ENCODE peak calls at places on chromosomes 6 and 20, in four cellular contexts. U is hippocampal formation, F is mammary epithelial cell, G is right cardiac atrium. V is an unnamed sample.

GRCh38 chr6:145247677-145248419 is 487.5 kb downstream of the EPM2A start:
- DNase-seq in U (no peak), F (peak), G (no peak), V (peak)

GRCh38 chr6:6221829-6222535 is 98.5 kb downstream of the F13A1 start:
- DNase-seq in U (no peak), F (no peak), G (no peak), V (no peak)

GRCh38 chr6:45946352-45946751 is 69.3 kb downstream of the CLIC5 start:
- DNase-seq in U (no peak), F (no peak), G (peak), V (no peak)

GRCh38 chr20:36154696-36155628 is at the start of gene EPB41L1:
- DNase-seq in U (no peak), F (no peak), G (no peak), V (no peak)

GRCh38 chr6:36769161-36769675 is 70.0 kb downstream of the CPNE5 start:
- DNase-seq in U (no peak), F (peak), G (no peak), V (no peak)

GRCh38 chr6:28719275-28719940 is 193.7 kb downstream of the GPX5 start:
- DNase-seq in U (no peak), F (peak), G (no peak), V (no peak)

GRCh38 chr6:149897015-149897697 is 757 bp downstream of the RAET1E start:
- DNase-seq in U (peak), F (peak), G (peak), V (peak)

GRCh38 chr6:42745638-42746451 is at the start of gene TBCC:
- DNase-seq in U (peak), F (peak), G (peak), V (peak)

GRCh38 chr6:81876977-81877376 is 124.5 kb upstream of the TENT5A start:
- DNase-seq in U (no peak), F (peak), G (no peak), V (peak)

GRCh38 chr20:7673841-7674240 is 266.4 kb downstream of the HAO1 start:
- DNase-seq in U (no peak), F (peak), G (no peak), V (no peak)

GRCh38 chr6:33053230-33053629 is 20.2 kb downstream of the HLA-DPA1 start:
- DNase-seq in U (no peak), F (peak), G (no peak), V (no peak)

GRCh38 chr6:97406633-97407032 is 123.6 kb upstream of the MMS22L start:
- DNase-seq in U (no peak), F (no peak), G (no peak), V (no peak)

GRCh38 chr20:47358052-47358671 is 1.7 kb upstream of the ZMYND8 start:
- DNase-seq in U (peak), F (no peak), G (no peak), V (no peak)

GRCh38 chr6:167543602-167544506 is 219.0 kb downstream of the TTLL2 start:
- DNase-seq in U (no peak), F (no peak), G (no peak), V (no peak)

GRCh38 chr20:36854343-36855240 is 21.3 kb upstream of the TLDC2 start:
- DNase-seq in U (no peak), F (no peak), G (peak), V (peak)

GRCh38 chr6:116881236-116881635 is 4.2 kb downstream of the RFX6 start:
- DNase-seq in U (no peak), F (no peak), G (no peak), V (no peak)

GRCh38 chr20:43963872-43964791 is 49.5 kb downstream of the TOX2 start:
- DNase-seq in U (no peak), F (no peak), G (peak), V (no peak)

GRCh38 chr6:16380220-16380809 is 141.9 kb downstream of the GMPR start:
- DNase-seq in U (no peak), F (no peak), G (no peak), V (no peak)